ENCODE peak calls at places on chromosome 3, in eight cellular contexts. One of them, this sample, is unnamed.

GRCh38 chr3:4976109-4976508 is 3.1 kb upstream of the BHLHE40 start:
- DNase-seq in T-helper 1 cell: no peak
- DNase-seq in activated CD4-positive, alpha-beta T cell treated with anti-CD3 and anti-CD28 coated beads for 48 hours: peak; percentile 80
- DNase-seq in nephron progenitor cell: no peak
- DNase-seq in breast epithelium: no peak
- DNase-seq in NCI-H2029: peak; percentile 53
- DNase-seq in IMR-90: peak; percentile 63
- DNase-seq in LNCaP clone FGC: no peak
- DNase-seq in this sample: peak; percentile 75

GRCh38 chr3:101675709-101676218 is 1.2 kb downstream of the ZBTB11 start:
- DNase-seq in activated CD4-positive, alpha-beta T cell treated with anti-CD3 and anti-CD28 coated beads for 48 hours: no peak
- DNase-seq in breast epithelium: no peak
- DNase-seq in NCI-H2029: no peak
- DNase-seq in LNCaP clone FGC: no peak
- DNase-seq in IMR-90: no peak
- DNase-seq in nephron progenitor cell: no peak
- DNase-seq in T-helper 1 cell: no peak
- DNase-seq in this sample: peak; percentile 8

GRCh38 chr3:56862352-56863062 is 60.8 kb upstream of the ARHGEF3 start:
- DNase-seq in nephron progenitor cell: no peak
- DNase-seq in T-helper 1 cell: no peak
- DNase-seq in activated CD4-positive, alpha-beta T cell treated with anti-CD3 and anti-CD28 coated beads for 48 hours: no peak
- DNase-seq in NCI-H2029: no peak
- DNase-seq in LNCaP clone FGC: no peak
- DNase-seq in breast epithelium: no peak
- DNase-seq in IMR-90: peak; percentile 73
- DNase-seq in this sample: no peak

GRCh38 chr3:55160241-55160877 is 232.5 kb upstream of the LRTM1 start:
- DNase-seq in IMR-90: peak; percentile 100
- DNase-seq in NCI-H2029: no peak
- DNase-seq in activated CD4-positive, alpha-beta T cell treated with anti-CD3 and anti-CD28 coated beads for 48 hours: no peak
- DNase-seq in T-helper 1 cell: no peak
- DNase-seq in LNCaP clone FGC: no peak
- DNase-seq in breast epithelium: no peak
- DNase-seq in nephron progenitor cell: peak; percentile 11
- DNase-seq in this sample: peak; percentile 7

GRCh38 chr3:72899349-72899765 is 11.5 kb downstream of the GXYLT2 start:
- DNase-seq in activated CD4-positive, alpha-beta T cell treated with anti-CD3 and anti-CD28 coated beads for 48 hours: no peak
- DNase-seq in LNCaP clone FGC: no peak
- DNase-seq in nephron progenitor cell: no peak
- DNase-seq in NCI-H2029: no peak
- DNase-seq in T-helper 1 cell: no peak
- DNase-seq in IMR-90: no peak
- DNase-seq in breast epithelium: no peak
- DNase-seq in this sample: no peak

GRCh38 chr3:134328147-134328591 is 46.1 kb downstream of the AMOTL2 start:
- DNase-seq in activated CD4-positive, alpha-beta T cell treated with anti-CD3 and anti-CD28 coated beads for 48 hours: no peak
- DNase-seq in LNCaP clone FGC: no peak
- DNase-seq in NCI-H2029: no peak
- DNase-seq in nephron progenitor cell: no peak
- DNase-seq in T-helper 1 cell: no peak
- DNase-seq in IMR-90: peak; percentile 93
- DNase-seq in breast epithelium: peak; percentile 37
- DNase-seq in this sample: no peak

GRCh38 chr3:15171096-15171495 is 35.0 kb upstream of the CAPN7 start:
- DNase-seq in activated CD4-positive, alpha-beta T cell treated with anti-CD3 and anti-CD28 coated beads for 48 hours: no peak
- DNase-seq in IMR-90: no peak
- DNase-seq in NCI-H2029: no peak
- DNase-seq in LNCaP clone FGC: no peak
- DNase-seq in T-helper 1 cell: no peak
- DNase-seq in nephron progenitor cell: no peak
- DNase-seq in breast epithelium: no peak
- DNase-seq in this sample: no peak

GRCh38 chr3:40720351-40720750 is 195.6 kb downstream of the ZNF621 start:
- DNase-seq in nephron progenitor cell: no peak
- DNase-seq in T-helper 1 cell: no peak
- DNase-seq in LNCaP clone FGC: no peak
- DNase-seq in NCI-H2029: no peak
- DNase-seq in activated CD4-positive, alpha-beta T cell treated with anti-CD3 and anti-CD28 coated beads for 48 hours: no peak
- DNase-seq in breast epithelium: no peak
- DNase-seq in IMR-90: no peak
- DNase-seq in this sample: peak; percentile 21

This sample was measured in small intestine.